ENCODE peak calls at places on chromosomes 7 and 10, in seven cellular contexts. H is HCT116; N is small intestine; O is activated CD8-positive, alpha-beta memory T cell treated with anti-CD3 and anti-CD28 coated beads for 24 hours; M is nephron progenitor cell; U is NCI-H1105; I is naive thymus-derived CD8-positive, alpha-beta T cell. C is an unnamed sample.

GRCh38 chr7:102028206-102028826 is 210.9 kb downstream of the CUX1 start:
- DNase-seq in H (no peak), N (no peak), O (no peak), M (no peak), U (no peak), I (peak), C (no peak)

GRCh38 chr10:132395704-132396494 is 1.1 kb upstream of the PWWP2B start:
- DNase-seq in H (no peak), N (peak), O (peak), M (peak), U (no peak), I (no peak), C (no peak)

GRCh38 chr10:76282122-76283030 is 851.0 kb downstream of the LRMDA start:
- DNase-seq in H (no peak), N (peak), O (no peak), M (no peak), U (peak), I (no peak), C (peak)

GRCh38 chr7:47232751-47233412 is 349.0 kb downstream of the TNS3 start:
- DNase-seq in H (no peak), N (no peak), O (no peak), M (no peak), U (no peak), I (no peak), C (peak)

GRCh38 chr10:329361-330099 is 194.3 kb downstream of the ZMYND11 start:
- DNase-seq in H (peak), N (peak), O (peak), M (no peak), U (no peak), I (peak), C (peak)

GRCh38 chr10:62632071-62632809 is 172.3 kb upstream of the ADO start:
- DNase-seq in H (no peak), N (peak), O (peak), M (no peak), U (no peak), I (peak), C (no peak)

GRCh38 chr7:152618427-152618826 is 57.5 kb downstream of the XRCC2 start:
- DNase-seq in H (no peak), N (no peak), O (no peak), M (no peak), U (no peak), I (no peak), C (no peak)

GRCh38 chr10:95513941-95514392 is 47.2 kb downstream of the SORBS1 start:
- DNase-seq in H (no peak), N (no peak), O (no peak), M (no peak), U (no peak), I (no peak), C (no peak)

GRCh38 chr7:83696101-83696500 is 47.2 kb upstream of the SEMA3E start:
- DNase-seq in H (no peak), N (no peak), O (no peak), M (no peak), U (no peak), I (no peak), C (no peak)

GRCh38 chr10:59558066-59558465 is 151.6 kb downstream of the SLC16A9 start:
- DNase-seq in H (no peak), N (no peak), O (no peak), M (no peak), U (no peak), I (no peak), C (no peak)

GRCh38 chr7:105932835-105933477 is 30.1 kb upstream of the CDHR3 start:
- DNase-seq in H (no peak), N (no peak), O (no peak), M (no peak), U (no peak), I (no peak), C (no peak)

GRCh38 chr7:151249034-151249731 is 689 bp upstream of the SMARCD3 start:
- DNase-seq in H (no peak), N (peak), O (peak), M (no peak), U (no peak), I (no peak), C (no peak)

GRCh38 chr10:92573091-92573797 is 649 bp downstream of the IDE start:
- DNase-seq in H (no peak), N (peak), O (no peak), M (peak), U (no peak), I (peak), C (peak)

C was measured in HT-29.